ENCODE peak calls at places on chromosomes 12 and 14, in five cellular contexts. X is SK-N-SH, H is K562, B is HCT116, O is HepG2. G is an unnamed sample.

GRCh38 chr14:59317782-59318505 is 129.5 kb downstream of the DAAM1 start:
- DNase-seq in H (no peak), X (no peak), O (no peak), B (no peak), G (no peak)

GRCh38 chr14:32925439-32925838 is 13.2 kb upstream of the NPAS3 start:
- DNase-seq in B (no peak), X (no peak), H (no peak), O (no peak), G (peak; percentile 29)

GRCh38 chr12:27539191-27539631 is 15.2 kb downstream of the PPFIBP1 start:
- DNase-seq in H (no peak), O (no peak), B (no peak), X (no peak), G (no peak)

GRCh38 chr12:116556964-116557706 is 2.0 kb upstream of the MAP1LC3B2 start:
- DNase-seq in B (no peak), X (no peak), O (no peak), H (no peak), G (no peak)

GRCh38 chr12:131051155-131051473 is 97.4 kb downstream of the ADGRD1 start:
- DNase-seq in X (no peak), H (no peak), O (no peak), B (no peak), G (no peak)

GRCh38 chr12:94206886-94207285 is 58.5 kb downstream of the PLXNC1 start:
- DNase-seq in O (no peak), X (no peak), H (no peak), B (no peak), G (no peak)

GRCh38 chr14:51484491-51484890 is 167.2 kb upstream of the FRMD6 start:
- DNase-seq in H (no peak), O (no peak), B (no peak), X (no peak), G (no peak)

GRCh38 chr12:53795927-53796326 is 44.1 kb upstream of the CISTR start:
- DNase-seq in X (no peak), O (no peak), H (no peak), B (no peak), G (no peak)

GRCh38 chr14:100285021-100285912 is 21.0 kb downstream of the SLC25A29 start:
- DNase-seq in H (peak; percentile 96), O (peak; percentile 40), B (no peak), X (peak; percentile 99), G (peak; percentile 89)

GRCh38 chr14:102878970-102879460 is 43.4 kb upstream of the AMN start:
- DNase-seq in H (no peak), X (no peak), B (no peak), O (peak; percentile 44), G (no peak)

GRCh38 chr12:16604853-16605252 is 1.1 kb downstream of the LMO3 start:
- DNase-seq in X (peak; percentile 20), O (no peak), H (no peak), B (no peak), G (no peak)

GRCh38 chr12:53005215-53005985 is 856 bp upstream of the EIF4B start:
- DNase-seq in O (no peak), B (no peak), H (no peak), X (peak; percentile 30), G (no peak)

DNA sequence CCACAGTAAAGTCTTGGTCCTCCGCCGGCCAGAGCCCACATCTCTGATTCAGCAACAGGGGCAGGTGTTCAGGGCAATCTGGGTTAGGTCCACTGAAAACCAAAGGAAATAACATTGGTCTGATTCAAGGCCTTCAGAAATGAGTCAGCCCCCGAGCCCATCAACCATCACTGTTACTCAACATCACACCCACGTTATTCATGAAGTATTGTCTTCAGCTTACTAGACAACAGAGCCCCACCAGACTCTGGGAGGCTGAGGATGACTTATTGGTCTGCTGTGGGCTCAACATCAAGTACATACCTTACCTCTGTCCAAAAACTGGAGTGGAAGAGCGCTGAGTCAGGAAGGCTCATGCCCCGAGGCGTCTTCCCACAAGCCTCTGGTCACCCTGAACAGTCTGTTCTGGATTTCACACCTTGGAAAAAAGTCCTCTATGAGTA is 97.5 kb downstream of the ZFP36L1 start:
- DNase-seq in B (peak; percentile 91), H (no peak), O (peak; percentile 43), X (no peak), G (no peak)
- TF ChIP-seq JUND in B (peak; percentile 95), H (no peak), O (no peak), X (peak; percentile 99), G (no peak)

DNA sequence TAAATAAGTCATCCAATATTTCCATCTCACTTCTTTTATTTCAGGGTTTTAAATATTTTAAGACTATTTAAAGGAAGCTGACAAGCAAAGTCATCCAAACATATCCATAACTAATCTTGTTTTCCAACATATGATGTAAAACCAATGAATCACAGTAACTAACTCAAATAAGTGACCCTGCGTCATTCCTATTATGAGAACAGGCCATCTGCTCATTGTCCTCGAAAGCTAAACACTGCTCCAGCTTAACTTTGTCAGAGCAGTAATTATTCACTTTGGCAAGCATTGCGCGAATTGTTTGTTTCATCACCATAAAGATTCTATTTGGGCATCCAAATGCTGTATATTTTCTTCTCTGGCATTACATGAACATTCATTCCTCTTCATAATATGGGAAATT is 99.1 kb downstream of the CAPZA3 start:
- DNase-seq in X (no peak), O (no peak), H (no peak), B (no peak), G (no peak)
- TF ChIP-seq JUND in X (no peak), O (no peak), H (no peak), B (no peak), G (no peak)

DNA sequence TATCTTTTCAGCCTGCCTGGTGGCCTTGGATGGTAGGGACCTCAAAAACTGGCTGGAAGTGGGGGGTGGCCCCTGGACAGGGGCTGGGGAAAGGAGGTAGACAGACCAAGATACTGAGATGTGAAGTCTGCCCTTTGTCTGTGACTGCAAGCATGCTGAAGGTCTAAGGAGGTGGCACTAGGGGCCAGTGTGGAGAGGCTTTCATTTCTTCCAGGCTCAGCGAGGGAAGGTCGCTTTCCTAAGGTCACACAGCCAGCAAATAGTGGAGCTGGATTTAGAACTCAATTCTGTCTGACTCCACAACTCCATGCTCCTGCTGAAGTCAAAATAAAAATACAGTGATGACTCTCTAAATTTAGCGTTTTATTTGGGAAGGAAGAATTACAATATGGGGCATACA is 11.3 kb upstream of the PLBD2 start:
- DNase-seq in X (no peak), O (no peak), B (no peak), H (no peak), G (no peak)
- TF ChIP-seq JUND in X (no peak), O (no peak), B (no peak), H (no peak), G (no peak)

GRCh38 chr12:12885060-12885792 is 6.1 kb upstream of the GPRC5A start:
- DNase-seq in B (no peak), H (peak; percentile 14), O (no peak), X (no peak), G (no peak)
- TF ChIP-seq JUND in B (no peak), H (no peak), O (no peak), X (no peak), G (no peak)

GRCh38 chr14:104447750-104448149 is 131.8 kb upstream of the C14orf180 start:
- DNase-seq in O (no peak), B (no peak), X (no peak), H (no peak), G (no peak)

GRCh38 chr14:104448321-104448720 is 131.2 kb upstream of the C14orf180 start:
- DNase-seq in O (no peak), B (no peak), X (no peak), H (no peak), G (no peak)

GRCh38 chr14:104450811-104451401 is 128.7 kb upstream of the C14orf180 start:
- DNase-seq in O (no peak), H (no peak), B (no peak), X (no peak), G (no peak)

GRCh38 chr14:104448721-104449120 is 130.8 kb upstream of the C14orf180 start:
- DNase-seq in X (no peak), O (no peak), B (no peak), H (no peak), G (no peak)

GRCh38 chr14:104451474-104451873 is 128.1 kb upstream of the C14orf180 start:
- DNase-seq in O (no peak), X (no peak), B (no peak), H (no peak), G (no peak)
- TF ChIP-seq JUND in O (no peak), X (no peak), B (no peak), H (no peak), G (no peak)

DNA sequence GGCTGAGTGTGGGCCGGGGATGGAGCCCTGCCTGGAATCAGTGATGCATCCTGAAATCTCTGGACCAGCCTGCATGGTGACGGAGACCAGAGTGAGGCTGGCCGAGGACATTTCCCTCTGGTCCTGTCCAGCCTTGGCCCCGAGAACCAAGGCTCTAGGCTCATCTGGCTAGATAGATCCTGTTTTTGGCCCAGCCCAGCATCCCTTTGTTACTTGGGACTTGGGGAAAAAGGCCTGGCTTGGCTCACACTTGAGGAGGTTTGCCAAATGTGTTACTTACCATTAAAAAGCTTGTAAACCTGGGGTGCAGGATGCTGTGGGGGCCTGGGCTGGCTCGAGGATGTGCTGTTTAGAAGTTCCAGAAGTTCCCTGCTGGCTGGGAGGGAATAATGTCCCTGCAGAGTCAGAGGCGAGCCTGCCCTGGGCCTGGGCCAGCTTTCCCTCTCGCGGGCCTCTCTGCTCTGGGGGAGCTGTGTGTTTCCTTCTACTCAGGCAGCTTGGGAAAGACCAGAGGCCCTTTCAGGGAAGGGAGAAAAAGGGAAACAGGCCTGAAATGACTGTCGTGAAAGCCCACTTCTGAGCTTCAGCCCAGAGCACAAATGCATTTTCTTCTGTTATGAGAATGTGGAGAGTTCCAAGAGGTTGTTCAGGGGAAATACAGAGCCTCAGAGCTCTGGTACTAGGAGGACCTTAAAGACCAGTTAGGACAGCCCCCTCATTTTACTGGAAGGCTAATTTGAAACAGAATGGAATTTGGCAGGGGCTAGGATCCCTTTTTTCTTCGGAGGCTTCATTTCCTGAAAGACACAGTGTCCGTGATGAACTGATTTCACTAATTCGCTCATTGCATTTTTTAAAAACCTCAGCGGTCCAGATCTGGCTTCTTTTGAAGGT is 47.2 kb upstream of the CTDSP2 start:
- DNase-seq in H (peak; percentile 42), O (peak; percentile 62), X (peak; percentile 72), B (no peak), G (peak; percentile 75)
- TF ChIP-seq JUND in H (no peak), O (no peak), X (no peak), B (no peak), G (no peak)

DNA sequence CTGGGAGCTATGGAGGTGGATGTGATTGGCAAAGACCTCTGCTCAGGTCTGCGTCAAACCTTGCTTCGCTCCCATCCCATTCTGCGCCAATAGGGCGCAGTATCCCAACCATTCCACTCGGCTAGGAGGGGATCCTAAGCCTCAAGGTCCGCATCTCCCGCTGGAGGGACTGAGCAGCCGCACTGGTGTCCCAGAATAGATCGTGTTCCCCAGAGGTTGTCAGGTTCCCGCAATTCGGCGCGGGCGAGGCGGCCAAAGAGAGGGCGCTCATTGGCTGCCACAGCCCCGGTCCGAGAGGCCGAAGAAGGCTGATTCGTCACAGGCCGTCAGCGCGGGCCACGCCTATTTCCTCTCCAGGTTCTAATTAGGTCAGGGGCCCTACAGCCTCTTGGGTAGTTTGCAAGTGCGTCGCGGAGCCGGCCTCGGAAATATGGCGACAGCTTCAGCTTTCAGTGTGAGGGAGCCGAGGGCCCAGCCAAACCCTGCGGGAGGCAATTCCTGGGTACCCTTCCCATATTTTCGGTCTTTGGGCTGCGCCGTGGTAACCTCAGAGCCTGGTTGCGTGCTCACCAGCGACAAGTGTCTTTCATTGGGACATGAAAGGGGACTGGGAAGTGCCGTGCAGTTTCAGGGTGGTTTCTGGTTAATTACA is 5.0 kb downstream of the OR10AD1 start:
- DNase-seq in X (peak; percentile 91), H (peak; percentile 96), O (no peak), B (peak; percentile 87), G (peak; percentile 93)
- TF ChIP-seq JUND in X (no peak), H (peak; percentile 35), O (no peak), B (no peak), G (no peak)

G was measured in T47D.